ENCODE peak calls at places on chromosomes 4 and X, in six cellular contexts. One of them, this sample, is unnamed.

GRCh38 chrX:57932266-57932665 is 22.0 kb upstream of the ZXDA start:
- DNase-seq in cardiac muscle cell: no peak
- DNase-seq in hepatocyte: no peak
- DNase-seq in heart right ventricle: no peak
- DNase-seq in adrenal gland: no peak
- DNase-seq in aorta: no peak
- DNase-seq in this sample: no peak

GRCh38 chr4:72457158-72457557 is 111.9 kb downstream of the ADAMTS3 start:
- DNase-seq in cardiac muscle cell: no peak
- DNase-seq in hepatocyte: no peak
- DNase-seq in heart right ventricle: no peak
- DNase-seq in adrenal gland: no peak
- DNase-seq in aorta: no peak
- DNase-seq in this sample: no peak

GRCh38 chr4:122932763-122933162 is 10.4 kb upstream of the NUDT6 start:
- DNase-seq in cardiac muscle cell: no peak
- DNase-seq in hepatocyte: no peak
- DNase-seq in heart right ventricle: no peak
- DNase-seq in adrenal gland: no peak
- DNase-seq in aorta: no peak
- DNase-seq in this sample: no peak

GRCh38 chr4:106032851-106033286 is 137.6 kb downstream of the NPNT start:
- DNase-seq in cardiac muscle cell: no peak
- DNase-seq in hepatocyte: no peak
- DNase-seq in heart right ventricle: no peak
- DNase-seq in adrenal gland: no peak
- DNase-seq in aorta: peak; percentile 50
- DNase-seq in this sample: no peak

GRCh38 chrX:22314211-22314610 is 41.5 kb downstream of the CBLL2 start:
- DNase-seq in cardiac muscle cell: no peak
- DNase-seq in hepatocyte: no peak
- DNase-seq in heart right ventricle: no peak
- DNase-seq in adrenal gland: no peak
- DNase-seq in aorta: no peak
- DNase-seq in this sample: no peak

GRCh38 chrX:57104406-57104805 is 16.9 kb downstream of the SPIN2B start:
- DNase-seq in cardiac muscle cell: no peak
- DNase-seq in hepatocyte: no peak
- DNase-seq in heart right ventricle: no peak
- DNase-seq in adrenal gland: no peak
- DNase-seq in aorta: no peak
- DNase-seq in this sample: no peak

GRCh38 chr4:167114416-167114971 is 119.8 kb downstream of the SPOCK3 start:
- DNase-seq in cardiac muscle cell: peak; percentile 10
- DNase-seq in hepatocyte: no peak
- DNase-seq in heart right ventricle: no peak
- DNase-seq in adrenal gland: no peak
- DNase-seq in aorta: no peak
- DNase-seq in this sample: no peak

GRCh38 chr4:167842487-167842886 is 249.8 kb upstream of the ANXA10 start:
- DNase-seq in cardiac muscle cell: no peak
- DNase-seq in hepatocyte: no peak
- DNase-seq in heart right ventricle: no peak
- DNase-seq in adrenal gland: no peak
- DNase-seq in aorta: no peak
- DNase-seq in this sample: no peak

GRCh38 chr4:83558693-83559092 is 22.8 kb downstream of the GPAT3 start:
- DNase-seq in cardiac muscle cell: no peak
- DNase-seq in hepatocyte: no peak
- DNase-seq in heart right ventricle: no peak
- DNase-seq in adrenal gland: no peak
- DNase-seq in aorta: no peak
- DNase-seq in this sample: no peak

GRCh38 chr4:168070903-168071302 is 21.4 kb upstream of the ANXA10 start:
- DNase-seq in cardiac muscle cell: no peak
- DNase-seq in hepatocyte: no peak
- DNase-seq in heart right ventricle: no peak
- DNase-seq in adrenal gland: no peak
- DNase-seq in aorta: no peak
- DNase-seq in this sample: no peak

GRCh38 chrX:69179380-69179911 is 14.2 kb upstream of the PJA1 start:
- DNase-seq in cardiac muscle cell: peak; percentile 24
- DNase-seq in hepatocyte: peak; percentile 30
- DNase-seq in heart right ventricle: no peak
- DNase-seq in adrenal gland: no peak
- DNase-seq in aorta: no peak
- DNase-seq in this sample: no peak

GRCh38 chr4:1668488-1668840 is 15.6 kb downstream of the FAM53A start:
- DNase-seq in cardiac muscle cell: no peak
- DNase-seq in hepatocyte: no peak
- DNase-seq in heart right ventricle: no peak
- DNase-seq in adrenal gland: no peak
- DNase-seq in aorta: no peak
- DNase-seq in this sample: no peak

GRCh38 chr4:118973295-118973694 is 84.6 kb downstream of the SYNPO2 start:
- DNase-seq in cardiac muscle cell: no peak
- DNase-seq in hepatocyte: no peak
- DNase-seq in heart right ventricle: no peak
- DNase-seq in adrenal gland: no peak
- DNase-seq in aorta: no peak
- DNase-seq in this sample: no peak

GRCh38 chrX:72307646-72308051 is 1.9 kb upstream of the CITED1 start:
- DNase-seq in cardiac muscle cell: no peak
- DNase-seq in hepatocyte: no peak
- DNase-seq in heart right ventricle: no peak
- DNase-seq in adrenal gland: no peak
- DNase-seq in aorta: no peak
- DNase-seq in this sample: no peak

GRCh38 chrX:72306851-72307645 is 1.3 kb upstream of the CITED1 start:
- DNase-seq in cardiac muscle cell: peak; percentile 73
- DNase-seq in hepatocyte: peak; percentile 48
- DNase-seq in heart right ventricle: peak; percentile 40
- DNase-seq in adrenal gland: peak; percentile 47
- DNase-seq in aorta: peak; percentile 80
- DNase-seq in this sample: peak; percentile 72

GRCh38 chrX:72309297-72310071 is 3.8 kb upstream of the CITED1 start:
- DNase-seq in cardiac muscle cell: no peak
- DNase-seq in hepatocyte: no peak
- DNase-seq in heart right ventricle: no peak
- DNase-seq in adrenal gland: no peak
- DNase-seq in aorta: no peak
- DNase-seq in this sample: no peak

GRCh38 chrX:72308209-72308565 is 2.5 kb upstream of the CITED1 start:
- DNase-seq in cardiac muscle cell: no peak
- DNase-seq in hepatocyte: no peak
- DNase-seq in heart right ventricle: no peak
- DNase-seq in adrenal gland: no peak
- DNase-seq in aorta: no peak
- DNase-seq in this sample: no peak

DNA sequence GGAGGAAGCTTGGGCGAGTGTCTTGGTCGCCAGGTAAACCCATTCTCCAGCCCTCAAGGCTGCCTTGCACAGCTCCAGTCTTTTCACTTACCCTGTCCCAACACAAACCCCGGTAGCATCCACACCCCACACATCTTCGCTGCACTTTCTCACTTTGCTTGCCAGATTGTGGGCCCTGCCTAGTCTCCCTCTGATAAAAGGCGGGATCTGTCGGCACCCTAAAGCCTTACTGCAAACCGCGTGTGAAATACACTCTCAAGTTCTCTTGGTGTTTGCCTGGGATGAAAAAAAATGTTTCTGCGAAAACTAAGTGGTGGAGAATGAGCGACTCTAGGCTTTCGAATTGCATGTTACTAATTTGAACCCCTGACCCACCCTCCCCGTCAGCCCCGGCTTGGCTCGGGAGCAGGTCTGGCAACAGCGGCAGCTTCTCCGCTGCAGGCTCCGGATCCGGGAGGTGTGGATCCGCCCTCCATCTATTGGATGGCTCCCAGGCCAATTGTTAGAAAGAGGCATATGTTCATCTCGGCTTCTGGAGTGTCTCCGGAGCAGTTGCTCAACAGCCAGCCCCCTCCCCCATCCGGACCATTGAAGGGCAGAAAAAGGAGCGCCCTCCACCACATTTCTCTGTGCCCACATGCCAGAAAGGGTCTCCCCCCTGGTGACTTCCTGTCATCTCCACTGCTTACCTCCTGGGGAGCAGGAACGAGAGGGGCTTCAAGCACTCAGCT is 3.0 kb upstream of the CITED1 start:
- DNase-seq in cardiac muscle cell: peak; percentile 71
- DNase-seq in hepatocyte: peak; percentile 69
- DNase-seq in heart right ventricle: peak; percentile 66
- DNase-seq in adrenal gland: peak; percentile 35
- DNase-seq in aorta: peak; percentile 69
- DNase-seq in this sample: peak; percentile 63
- H3K27me3 ChIP-seq in cardiac muscle cell: peaks cover 44% of the 10 kb centered on the region
- H3K27me3 ChIP-seq in hepatocyte: peaks cover 33% of the 10 kb centered on the region
- H3K27me3 ChIP-seq in heart right ventricle: no peaks in the 10 kb centered on the region
- H3K27me3 ChIP-seq in adrenal gland: peaks cover 58% of the 10 kb centered on the region
- H3K27me3 ChIP-seq in aorta: no peaks in the 10 kb centered on the region
- H3K27me3 ChIP-seq in this sample: no peaks in the 10 kb centered on the region

GRCh38 chr4:147617841-147618421 is 734 bp downstream of the TMEM184C start:
- DNase-seq in cardiac muscle cell: no peak
- DNase-seq in hepatocyte: no peak
- DNase-seq in heart right ventricle: no peak
- DNase-seq in adrenal gland: no peak
- DNase-seq in aorta: no peak
- DNase-seq in this sample: no peak
- H3K4me1 ChIP-seq in cardiac muscle cell: peaks cover 14% of the 10 kb centered on the region
- H3K4me1 ChIP-seq in hepatocyte: peaks cover 22% of the 10 kb centered on the region
- H3K4me1 ChIP-seq in heart right ventricle: peaks cover 51% of the 10 kb centered on the region
- H3K4me1 ChIP-seq in adrenal gland: peaks cover 26% of the 10 kb centered on the region
- H3K4me1 ChIP-seq in aorta: peaks cover 3% of the 10 kb centered on the region
- H3K4me1 ChIP-seq in this sample: peaks cover 5% of the 10 kb centered on the region

GRCh38 chrX:627510-627964 is 3.1 kb upstream of the SHOX start:
- DNase-seq in cardiac muscle cell: no peak
- DNase-seq in hepatocyte: no peak
- DNase-seq in heart right ventricle: no peak
- DNase-seq in adrenal gland: no peak
- DNase-seq in aorta: no peak
- DNase-seq in this sample: no peak

GRCh38 chrX:623268-623598 is 7.4 kb upstream of the SHOX start:
- DNase-seq in cardiac muscle cell: no peak
- DNase-seq in hepatocyte: no peak
- DNase-seq in heart right ventricle: no peak
- DNase-seq in adrenal gland: no peak
- DNase-seq in aorta: no peak
- DNase-seq in this sample: no peak

GRCh38 chrX:623599-624323 is 6.8 kb upstream of the SHOX start:
- DNase-seq in cardiac muscle cell: no peak
- DNase-seq in hepatocyte: no peak
- DNase-seq in heart right ventricle: no peak
- DNase-seq in adrenal gland: no peak
- DNase-seq in aorta: no peak
- DNase-seq in this sample: no peak

GRCh38 chrX:626745-627509 is 3.7 kb upstream of the SHOX start:
- DNase-seq in cardiac muscle cell: no peak
- DNase-seq in hepatocyte: no peak
- DNase-seq in heart right ventricle: no peak
- DNase-seq in adrenal gland: no peak
- DNase-seq in aorta: no peak
- DNase-seq in this sample: no peak

GRCh38 chrX:625137-625691 is 5.4 kb upstream of the SHOX start:
- DNase-seq in cardiac muscle cell: no peak
- DNase-seq in hepatocyte: no peak
- DNase-seq in heart right ventricle: no peak
- DNase-seq in adrenal gland: no peak
- DNase-seq in aorta: no peak
- DNase-seq in this sample: no peak
- H3K27me3 ChIP-seq in cardiac muscle cell: peaks cover 89% of the 10 kb centered on the region
- H3K27me3 ChIP-seq in hepatocyte: peaks cover 80% of the 10 kb centered on the region
- H3K27me3 ChIP-seq in heart right ventricle: peaks cover 62% of the 10 kb centered on the region
- H3K27me3 ChIP-seq in adrenal gland: peaks cover 26% of the 10 kb centered on the region
- H3K27me3 ChIP-seq in aorta: no peaks in the 10 kb centered on the region
- H3K27me3 ChIP-seq in this sample: peaks cover 3% of the 10 kb centered on the region

GRCh38 chr4:40306991-40307390 is 28.1 kb upstream of the CHRNA9 start:
- DNase-seq in cardiac muscle cell: no peak
- DNase-seq in hepatocyte: no peak
- DNase-seq in heart right ventricle: no peak
- DNase-seq in adrenal gland: no peak
- DNase-seq in aorta: no peak
- DNase-seq in this sample: no peak
- H3K4me1 ChIP-seq in cardiac muscle cell: no peaks in the 10 kb centered on the region
- H3K4me1 ChIP-seq in hepatocyte: no peaks in the 10 kb centered on the region
- H3K4me1 ChIP-seq in heart right ventricle: no peaks in the 10 kb centered on the region
- H3K4me1 ChIP-seq in adrenal gland: no peaks in the 10 kb centered on the region
- H3K4me1 ChIP-seq in aorta: no peaks in the 10 kb centered on the region
- H3K4me1 ChIP-seq in this sample: no peaks in the 10 kb centered on the region

GRCh38 chrX:153878969-153879653 is 6.9 kb downstream of the L1CAM start:
- DNase-seq in cardiac muscle cell: peak; percentile 12
- DNase-seq in hepatocyte: no peak
- DNase-seq in heart right ventricle: no peak
- DNase-seq in adrenal gland: no peak
- DNase-seq in aorta: no peak
- DNase-seq in this sample: no peak
- H3K27me3 ChIP-seq in cardiac muscle cell: peaks cover 1% of the 10 kb centered on the region
- H3K27me3 ChIP-seq in hepatocyte: peaks cover 2% of the 10 kb centered on the region
- H3K27me3 ChIP-seq in heart right ventricle: peaks cover 38% of the 10 kb centered on the region
- H3K27me3 ChIP-seq in adrenal gland: peaks cover 61% of the 10 kb centered on the region
- H3K27me3 ChIP-seq in aorta: no peaks in the 10 kb centered on the region
- H3K27me3 ChIP-seq in this sample: no peaks in the 10 kb centered on the region

GRCh38 chr4:86720508-86721068 is 126.5 kb downstream of the PTPN13 start:
- DNase-seq in cardiac muscle cell: no peak
- DNase-seq in hepatocyte: no peak
- DNase-seq in heart right ventricle: no peak
- DNase-seq in adrenal gland: no peak
- DNase-seq in aorta: no peak
- DNase-seq in this sample: no peak
- H3K4me1 ChIP-seq in cardiac muscle cell: no peaks in the 10 kb centered on the region
- H3K4me1 ChIP-seq in hepatocyte: no peaks in the 10 kb centered on the region
- H3K4me1 ChIP-seq in heart right ventricle: no peaks in the 10 kb centered on the region
- H3K4me1 ChIP-seq in adrenal gland: no peaks in the 10 kb centered on the region
- H3K4me1 ChIP-seq in aorta: no peaks in the 10 kb centered on the region
- H3K4me1 ChIP-seq in this sample: no peaks in the 10 kb centered on the region

This sample was measured in right cardiac atrium.